ENCODE peak calls at places on chromosomes 5 and 9, in four cellular contexts. X is HepG2, C is H1, M is SK-N-SH. J is an unnamed sample.

GRCh38 chr5:34791761-34792244 is 47.2 kb upstream of the TTC23L start:
- DNase-seq in X (no peak), C (no peak), M (no peak), J (no peak)

GRCh38 chr9:34555435-34556230 is 32.8 kb upstream of the ENHO start:
- DNase-seq in X (no peak), C (no peak), M (peak; percentile 41), J (no peak)

GRCh38 chr9:134571946-134572914 is 69.4 kb upstream of the COL5A1 start:
- DNase-seq in X (no peak), C (no peak), M (no peak), J (no peak)

GRCh38 chr5:138623053-138623452 is 47.9 kb upstream of the HSPA9 start:
- DNase-seq in X (no peak), C (no peak), M (no peak), J (no peak)

GRCh38 chr5:57780306-57780958 is 297.8 kb upstream of the ACTBL2 start:
- DNase-seq in X (no peak), C (no peak), M (no peak), J (no peak)

GRCh38 chr9:134272302-134273023 is 53.8 kb upstream of the RXRA start:
- DNase-seq in X (no peak), C (no peak), M (no peak), J (no peak)

GRCh38 chr5:56938858-56939257 is 13.1 kb downstream of the MIER3 start:
- DNase-seq in X (no peak), C (no peak), M (no peak), J (no peak)

GRCh38 chr5:28580616-28581015 is 1542.2 kb upstream of the CDH9 start:
- DNase-seq in X (no peak), C (no peak), M (no peak), J (no peak)

GRCh38 chr9:127723450-127723849 is 7.6 kb downstream of the TTC16 start:
- DNase-seq in X (no peak), C (no peak), M (no peak), J (no peak)

GRCh38 chr5:20446121-20446520 is 458.1 kb upstream of the CDH18 start:
- DNase-seq in X (no peak), C (no peak), M (no peak), J (no peak)

GRCh38 chr5:173890195-173890951 is 2.2 kb downstream of the CPEB4 start:
- DNase-seq in X (no peak), C (no peak), M (peak; percentile 51), J (no peak)

GRCh38 chr9:114223564-114224246 is 68.4 kb downstream of the COL27A1 start:
- DNase-seq in X (peak; percentile 70), C (no peak), M (no peak), J (no peak)

GRCh38 chr9:101738566-101739183 is at the start of gene GRIN3A:
- DNase-seq in X (no peak), C (no peak), M (peak; percentile 39), J (no peak)

GRCh38 chr5:2946315-2946714 is 194.8 kb upstream of the IRX2 start:
- DNase-seq in X (no peak), C (no peak), M (no peak), J (no peak)

GRCh38 chr5:501040-501832 is 23.0 kb downstream of the SLC9A3 start:
- DNase-seq in X (no peak), C (no peak), M (no peak), J (no peak)

GRCh38 chr5:55407059-55407684 is 99.4 kb downstream of the MTREX start:
- DNase-seq in X (peak; percentile 27), C (no peak), M (peak; percentile 47), J (no peak)

GRCh38 chr9:117705386-117705785 is 1.2 kb downstream of the TLR4 start:
- DNase-seq in X (no peak), C (no peak), M (no peak), J (no peak)

GRCh38 chr5:76175821-76176403 is 92.7 kb downstream of the SV2C start:
- DNase-seq in X (no peak), C (no peak), M (peak; percentile 75), J (peak; percentile 23)

GRCh38 chr5:143898381-143898780 is 86.4 kb downstream of the HMHB1 start:
- DNase-seq in X (no peak), C (no peak), M (peak; percentile 15), J (no peak)
- TF ChIP-seq TAF1 in X (no peak), C (no peak), M (no peak), J (no peak)

GRCh38 chr5:102865510-102866314 is 110.6 kb downstream of the PAM start:
- DNase-seq in X (no peak), C (peak; percentile 46), M (peak; percentile 82), J (peak; percentile 17)

GRCh38 chr5:102863058-102863457 is 108.0 kb downstream of the PAM start:
- DNase-seq in X (no peak), C (no peak), M (no peak), J (no peak)

GRCh38 chr5:102865171-102865509 is 110.0 kb downstream of the PAM start:
- DNase-seq in X (no peak), C (no peak), M (no peak), J (no peak)

GRCh38 chr5:102866315-102866693 is 111.2 kb downstream of the PAM start:
- DNase-seq in X (no peak), C (no peak), M (no peak), J (no peak)

DNA sequence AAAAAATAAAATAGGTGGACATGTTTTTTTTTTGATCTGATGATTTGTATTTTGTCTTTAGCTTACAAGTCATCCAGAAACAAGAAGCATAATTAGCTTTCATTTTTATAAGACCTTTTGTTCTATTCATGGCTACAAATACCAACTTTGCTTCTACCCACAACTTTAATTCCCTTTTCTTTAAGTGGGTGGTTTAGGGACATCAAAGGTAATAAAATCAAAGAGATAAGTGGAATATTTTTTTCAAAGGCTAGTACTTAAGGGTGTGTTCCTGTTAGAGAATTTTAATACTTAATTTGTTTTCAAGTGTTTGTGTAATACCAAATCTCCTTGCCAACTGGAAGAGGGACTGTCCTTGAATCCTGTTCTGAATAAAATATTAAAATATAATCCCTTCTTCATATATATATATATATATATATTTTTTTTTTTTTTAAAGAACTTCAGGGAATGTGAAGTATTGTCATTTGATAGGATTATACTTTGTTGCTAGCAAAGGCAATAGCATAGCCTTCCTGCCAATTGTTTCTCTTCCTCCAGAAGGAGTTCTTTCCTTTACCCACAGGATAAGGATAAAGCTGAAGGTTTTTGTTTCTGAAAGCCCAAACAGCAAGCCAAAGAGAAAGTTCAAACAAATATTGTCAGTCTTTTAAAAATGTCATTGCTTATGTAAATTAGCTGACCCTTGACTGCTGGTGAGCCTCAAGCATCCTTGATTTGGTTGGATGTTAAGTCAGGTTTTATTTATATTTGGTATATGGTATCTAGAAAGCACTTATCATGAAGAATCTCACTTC is 108.9 kb downstream of the PAM start:
- DNase-seq in X (no peak), C (no peak), M (no peak), J (no peak)
- TF ChIP-seq TAF1 in X (no peak), C (no peak), M (no peak), J (no peak)

GRCh38 chr5:149854881-149855280 is 89.7 kb downstream of the PDE6A start:
- DNase-seq in X (no peak), C (no peak), M (no peak), J (no peak)
- TF ChIP-seq TAF1 in X (no peak), C (no peak), M (no peak), J (no peak)

DNA sequence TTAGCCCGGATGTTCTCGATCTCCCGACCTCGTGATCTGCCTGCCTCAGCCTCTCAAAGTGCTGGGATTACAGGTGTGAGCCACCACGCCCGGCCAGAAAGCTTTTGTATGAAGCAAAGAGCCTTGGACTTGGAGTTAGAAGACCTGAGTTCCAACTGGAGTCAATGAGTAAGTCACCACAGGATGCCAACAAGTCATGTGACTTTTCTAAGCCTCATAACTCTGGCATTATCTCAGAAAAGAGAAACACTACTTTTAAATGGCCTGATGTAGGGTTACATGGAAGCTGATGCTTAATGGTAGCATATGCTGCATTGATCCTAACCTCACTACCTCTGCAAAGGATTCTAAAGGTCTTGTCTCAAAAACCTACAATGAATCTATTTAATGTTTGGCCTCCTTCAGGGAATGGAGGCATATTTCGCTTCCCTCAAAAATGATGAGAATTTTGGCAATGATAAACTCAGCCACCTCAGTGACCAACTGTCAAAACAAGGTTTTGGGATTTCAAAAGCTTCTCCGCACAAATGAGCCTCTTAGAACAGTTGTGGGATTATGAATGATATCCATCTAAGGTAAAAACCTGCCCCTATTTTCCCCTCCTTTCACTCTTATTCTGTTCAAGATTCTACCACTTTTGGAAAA is 236.8 kb downstream of the ACTL7B start:
- DNase-seq in X (no peak), C (no peak), M (no peak), J (no peak)
- TF ChIP-seq TAF1 in X (no peak), C (no peak), M (no peak), J (no peak)

DNA sequence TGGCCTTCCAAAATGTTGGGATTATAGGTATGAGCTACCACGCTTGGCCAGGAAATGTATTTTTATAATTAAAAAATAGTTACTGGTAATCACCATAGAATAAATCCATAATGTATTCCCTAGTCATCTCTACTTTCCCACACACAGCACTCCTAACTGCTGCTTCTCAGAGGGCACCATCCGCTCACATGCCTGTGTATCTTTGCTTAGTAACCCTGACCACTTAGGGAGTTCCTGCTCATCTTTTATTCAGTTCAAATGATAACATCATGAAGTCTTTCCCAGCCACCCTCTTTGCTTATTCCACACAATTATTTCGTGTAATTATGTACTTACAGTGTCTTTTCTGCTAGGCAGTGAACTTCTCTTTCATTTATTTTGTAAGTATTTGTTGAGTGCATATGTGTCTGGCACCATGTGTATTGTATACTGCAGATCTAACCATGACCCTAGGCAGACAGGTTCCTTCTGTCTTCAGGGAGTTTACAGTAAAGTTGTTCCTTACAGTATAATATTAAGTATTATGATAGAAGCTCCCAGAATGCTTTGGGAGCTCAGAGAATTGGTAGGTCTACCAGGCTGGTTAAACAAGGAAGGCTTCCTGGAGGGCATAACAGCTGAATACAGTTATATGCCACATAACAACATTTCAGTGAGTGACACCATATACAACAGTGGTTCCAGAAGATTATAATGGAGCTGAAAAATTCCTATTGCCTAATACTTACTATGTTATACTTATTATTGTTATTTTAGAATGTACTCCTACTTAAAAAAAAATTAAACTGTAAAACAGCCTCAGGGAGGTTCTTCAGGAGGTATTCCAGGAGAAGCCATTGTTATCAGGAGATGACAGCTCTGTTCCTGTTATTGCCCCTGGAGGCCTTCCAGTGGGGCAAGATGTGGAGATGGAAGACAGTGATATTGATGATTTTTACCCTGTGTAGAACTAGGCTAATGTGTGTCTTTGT is 39.2 kb downstream of the DCAF10 start:
- DNase-seq in X (no peak), C (no peak), M (peak; percentile 17), J (no peak)
- TF ChIP-seq TAF1 in X (no peak), C (no peak), M (no peak), J (no peak)

GRCh38 chr9:36141288-36141687 is 4.8 kb downstream of the GLIPR2 start:
- DNase-seq in X (no peak), C (no peak), M (peak; percentile 54), J (no peak)
- TF ChIP-seq TAF1 in X (no peak), C (no peak), M (no peak), J (no peak)

GRCh38 chr5:143888912-143889311 is 77.0 kb downstream of the HMHB1 start:
- DNase-seq in X (no peak), C (no peak), M (no peak), J (no peak)

GRCh38 chr5:143889986-143890385 is 78.0 kb downstream of the HMHB1 start:
- DNase-seq in X (no peak), C (no peak), M (no peak), J (no peak)

GRCh38 chr5:143887302-143887638 is 75.3 kb downstream of the HMHB1 start:
- DNase-seq in X (no peak), C (no peak), M (peak; percentile 63), J (no peak)

GRCh38 chr5:143886621-143887301 is 74.8 kb downstream of the HMHB1 start:
- DNase-seq in X (no peak), C (no peak), M (peak; percentile 12), J (no peak)

GRCh38 chr5:143887901-143888648 is 76.1 kb downstream of the HMHB1 start:
- DNase-seq in X (no peak), C (no peak), M (no peak), J (no peak)
- TF ChIP-seq TAF1 in X (no peak), C (no peak), M (peak; percentile 6), J (no peak)

J was measured in GM12891.